ENCODE peak calls at places on chromosomes 16 and 17, in six cellular contexts. N, J, H, K, E and S are unnamed samples.

GRCh38 chr17:27386206-27387075 is 69.8 kb upstream of the KSR1 start:
- DNase-seq in E (no peak), J (no peak), K (no peak), H (no peak), N (no peak), S (no peak)

GRCh38 chr17:75087558-75088453 is at the start of gene SLC16A5:
- DNase-seq in J (peak; percentile 57), E (no peak), N (no peak), H (peak; percentile 91), K (no peak), S (peak; percentile 98)

GRCh38 chr17:57935833-57936807 is 19.1 kb downstream of the CUEDC1 start:
- DNase-seq in H (peak; percentile 81), K (peak; percentile 87), N (no peak), J (no peak), E (no peak), S (peak; percentile 48)

GRCh38 chr16:57608462-57609113 is 19.8 kb upstream of the ADGRG1 start:
- DNase-seq in E (no peak), H (no peak), J (no peak), N (no peak), K (no peak), S (no peak)

GRCh38 chr17:43832976-43833829 is at the start of gene MPP3:
- DNase-seq in N (peak; percentile 90), J (peak; percentile 40), H (peak; percentile 76), K (peak; percentile 70), E (peak; percentile 21), S (peak; percentile 79)

GRCh38 chr17:78818932-78819331 is 21.7 kb downstream of the USP36 start:
- DNase-seq in J (no peak), N (no peak), K (no peak), H (no peak), E (no peak), S (no peak)

GRCh38 chr17:54435966-54436365 is 464.7 kb upstream of the TOM1L1 start:
- DNase-seq in K (no peak), J (no peak), E (no peak), N (no peak), H (no peak), S (peak; percentile 10)

GRCh38 chr16:51591480-51591879 is 440.4 kb upstream of the SALL1 start:
- DNase-seq in J (no peak), E (no peak), N (no peak), H (no peak), K (no peak), S (no peak)

GRCh38 chr17:49887086-49887743 is 39.3 kb upstream of the TAC4 start:
- DNase-seq in J (no peak), N (no peak), K (no peak), E (no peak), H (no peak), S (peak; percentile 80)

GRCh38 chr16:56255904-56256303 is 64.6 kb downstream of the GNAO1 start:
- DNase-seq in J (no peak), E (no peak), H (no peak), N (no peak), K (no peak), S (no peak)

GRCh38 chr17:39928868-39929651 is 1.5 kb downstream of the LRRC3C start:
- DNase-seq in H (no peak), K (peak; percentile 94), J (no peak), N (peak; percentile 92), E (no peak), S (no peak)

GRCh38 chr17:21392257-21392656 is 16.1 kb downstream of the KCNJ12 start:
- DNase-seq in E (no peak), N (no peak), H (no peak), K (no peak), J (no peak), S (no peak)

GRCh38 chr17:14464741-14465140 is 163.9 kb downstream of the HS3ST3B1 start:
- DNase-seq in K (peak; percentile 20), N (no peak), H (no peak), E (no peak), J (no peak), S (no peak)

GRCh38 chr16:67490330-67491096 is 7.2 kb upstream of the AGRP start:
- DNase-seq in E (no peak), K (no peak), H (no peak), J (no peak), N (no peak), S (no peak)